ENCODE peak calls at places on chromosome 12, in nine cellular contexts. One of them, this sample, is unnamed.

GRCh38 chr12:113060336-113060960 is 3.9 kb downstream of the DTX1 start:
- DNase-seq in GM18507: no peak
- DNase-seq in spleen: peak
- DNase-seq in glutamatergic neuron: no peak
- DNase-seq in activated naive CD8-positive, alpha-beta T cell treated with anti-CD3 and anti-CD28 coated beads, Interleukin-2, amount 50 U/mL, for 24 hours: no peak
- DNase-seq in nephron progenitor cell: no peak
- DNase-seq in kidney: no peak
- DNase-seq in cardiac muscle cell: no peak
- DNase-seq in stimulated activated CD8-positive, alpha-beta memory T cell treated with anti-CD3 and anti-CD28 coated beads, Interleukin-15, amount 100 ng/mL, for 24 hours: no peak
- DNase-seq in this sample: no peak

GRCh38 chr12:68913682-68914081 is 19.3 kb downstream of the CPM start:
- DNase-seq in kidney: no peak
- DNase-seq in GM18507: no peak
- DNase-seq in cardiac muscle cell: peak
- DNase-seq in spleen: no peak
- DNase-seq in activated naive CD8-positive, alpha-beta T cell treated with anti-CD3 and anti-CD28 coated beads, Interleukin-2, amount 50 U/mL, for 24 hours: no peak
- DNase-seq in nephron progenitor cell: no peak
- DNase-seq in stimulated activated CD8-positive, alpha-beta memory T cell treated with anti-CD3 and anti-CD28 coated beads, Interleukin-15, amount 100 ng/mL, for 24 hours: no peak
- DNase-seq in glutamatergic neuron: no peak
- DNase-seq in this sample: no peak

GRCh38 chr12:92938623-92939022 is 9.5 kb upstream of the EEA1 start:
- DNase-seq in spleen: no peak
- DNase-seq in cardiac muscle cell: no peak
- DNase-seq in stimulated activated CD8-positive, alpha-beta memory T cell treated with anti-CD3 and anti-CD28 coated beads, Interleukin-15, amount 100 ng/mL, for 24 hours: no peak
- DNase-seq in nephron progenitor cell: no peak
- DNase-seq in kidney: no peak
- DNase-seq in activated naive CD8-positive, alpha-beta T cell treated with anti-CD3 and anti-CD28 coated beads, Interleukin-2, amount 50 U/mL, for 24 hours: no peak
- DNase-seq in glutamatergic neuron: no peak
- DNase-seq in GM18507: no peak
- DNase-seq in this sample: no peak

GRCh38 chr12:100767950-100768349 is 26.6 kb upstream of the ANO4 start:
- DNase-seq in stimulated activated CD8-positive, alpha-beta memory T cell treated with anti-CD3 and anti-CD28 coated beads, Interleukin-15, amount 100 ng/mL, for 24 hours: no peak
- DNase-seq in GM18507: no peak
- DNase-seq in nephron progenitor cell: no peak
- DNase-seq in kidney: peak
- DNase-seq in activated naive CD8-positive, alpha-beta T cell treated with anti-CD3 and anti-CD28 coated beads, Interleukin-2, amount 50 U/mL, for 24 hours: no peak
- DNase-seq in glutamatergic neuron: no peak
- DNase-seq in spleen: no peak
- DNase-seq in cardiac muscle cell: no peak
- DNase-seq in this sample: no peak

GRCh38 chr12:15050664-15051063 is 77.8 kb downstream of the PDE6H start:
- DNase-seq in kidney: no peak
- DNase-seq in GM18507: no peak
- DNase-seq in cardiac muscle cell: peak
- DNase-seq in stimulated activated CD8-positive, alpha-beta memory T cell treated with anti-CD3 and anti-CD28 coated beads, Interleukin-15, amount 100 ng/mL, for 24 hours: no peak
- DNase-seq in glutamatergic neuron: no peak
- DNase-seq in activated naive CD8-positive, alpha-beta T cell treated with anti-CD3 and anti-CD28 coated beads, Interleukin-2, amount 50 U/mL, for 24 hours: no peak
- DNase-seq in spleen: no peak
- DNase-seq in nephron progenitor cell: no peak
- DNase-seq in this sample: no peak

GRCh38 chr12:51473947-51474346 is 49.3 kb downstream of the SLC4A8 start:
- DNase-seq in nephron progenitor cell: no peak
- DNase-seq in activated naive CD8-positive, alpha-beta T cell treated with anti-CD3 and anti-CD28 coated beads, Interleukin-2, amount 50 U/mL, for 24 hours: no peak
- DNase-seq in kidney: no peak
- DNase-seq in spleen: no peak
- DNase-seq in glutamatergic neuron: no peak
- DNase-seq in GM18507: no peak
- DNase-seq in stimulated activated CD8-positive, alpha-beta memory T cell treated with anti-CD3 and anti-CD28 coated beads, Interleukin-15, amount 100 ng/mL, for 24 hours: no peak
- DNase-seq in cardiac muscle cell: no peak
- DNase-seq in this sample: no peak

GRCh38 chr12:58529114-58529665 is 391.1 kb downstream of the LRIG3 start:
- DNase-seq in spleen: no peak
- DNase-seq in glutamatergic neuron: no peak
- DNase-seq in activated naive CD8-positive, alpha-beta T cell treated with anti-CD3 and anti-CD28 coated beads, Interleukin-2, amount 50 U/mL, for 24 hours: no peak
- DNase-seq in nephron progenitor cell: no peak
- DNase-seq in cardiac muscle cell: peak
- DNase-seq in stimulated activated CD8-positive, alpha-beta memory T cell treated with anti-CD3 and anti-CD28 coated beads, Interleukin-15, amount 100 ng/mL, for 24 hours: no peak
- DNase-seq in GM18507: no peak
- DNase-seq in kidney: no peak
- DNase-seq in this sample: peak

GRCh38 chr12:53496752-53497032 is 2.6 kb downstream of the MAP3K12 start:
- DNase-seq in spleen: no peak
- DNase-seq in stimulated activated CD8-positive, alpha-beta memory T cell treated with anti-CD3 and anti-CD28 coated beads, Interleukin-15, amount 100 ng/mL, for 24 hours: no peak
- DNase-seq in glutamatergic neuron: no peak
- DNase-seq in nephron progenitor cell: no peak
- DNase-seq in GM18507: no peak
- DNase-seq in kidney: no peak
- DNase-seq in cardiac muscle cell: peak
- DNase-seq in activated naive CD8-positive, alpha-beta T cell treated with anti-CD3 and anti-CD28 coated beads, Interleukin-2, amount 50 U/mL, for 24 hours: no peak
- DNase-seq in this sample: no peak